ENCODE peak calls at places on chromosome 10, in eight cellular contexts. D is AG10803, T is heart right ventricle, E is tibial nerve, S is astrocyte of the cerebellum, A is neural crest cell, M is natural killer cell, C is progenitor cell of endocrine pancreas. P is an unnamed sample.

GRCh38 chr10:6086375-6087233 is 2.2 kb upstream of the RBM17 start:
- DNase-seq in C (peak; percentile 46), M (peak; percentile 75), S (peak; percentile 44), T (peak; percentile 89), D (peak; percentile 89), E (peak; percentile 74), A (peak; percentile 77), P (peak; percentile 93)

GRCh38 chr10:46227571-46228075 is 59.2 kb upstream of the ANTXRL start:
- DNase-seq in T (no peak), D (no peak), C (no peak), A (no peak), E (no peak), M (peak; percentile 8), S (no peak), P (no peak)

GRCh38 chr10:91006752-91007346 is 86.0 kb upstream of the ANKRD1 start:
- DNase-seq in T (no peak), M (no peak), A (no peak), D (no peak), S (no peak), E (no peak), C (no peak), P (no peak)

GRCh38 chr10:113554214-113554613 is 1.4 kb downstream of the HABP2 start:
- DNase-seq in S (no peak), E (no peak), M (no peak), A (no peak), C (no peak), D (no peak), T (no peak), P (no peak)

GRCh38 chr10:17213646-17214349 is 12.3 kb upstream of the TRDMT1 start:
- DNase-seq in M (no peak), C (no peak), T (no peak), A (no peak), E (no peak), S (no peak), D (peak; percentile 26), P (no peak)

GRCh38 chr10:14821635-14822375 is 16.0 kb downstream of the CDNF start:
- DNase-seq in M (no peak), C (no peak), T (no peak), E (no peak), D (no peak), A (no peak), S (no peak), P (no peak)

GRCh38 chr10:75202321-75203096 is 8.1 kb upstream of the VDAC2 start:
- DNase-seq in D (peak; percentile 72), T (peak; percentile 68), A (no peak), C (no peak), S (no peak), M (no peak), E (no peak), P (no peak)

GRCh38 chr10:91879514-91880170 is 29.6 kb downstream of the FGFBP3 start:
- DNase-seq in A (no peak), S (no peak), T (no peak), D (no peak), M (no peak), E (no peak), C (no peak), P (no peak)

GRCh38 chr10:11358046-11358445 is 253.4 kb downstream of the USP6NL start:
- DNase-seq in M (no peak), E (no peak), S (no peak), T (no peak), C (no peak), D (no peak), A (no peak), P (no peak)

GRCh38 chr10:43318978-43319965 is 52.2 kb upstream of the FXYD4 start:
- DNase-seq in E (no peak), A (no peak), S (no peak), C (no peak), T (no peak), M (no peak), D (no peak), P (no peak)

GRCh38 chr10:3852147-3852904 is 67.3 kb upstream of the KLF6 start:
- DNase-seq in T (no peak), C (peak; percentile 29), D (peak; percentile 94), S (peak; percentile 97), M (no peak), A (no peak), E (peak; percentile 63), P (no peak)

GRCh38 chr10:86922553-86922961 is 34.9 kb downstream of the MMRN2 start:
- DNase-seq in C (no peak), M (no peak), S (no peak), A (no peak), E (no peak), T (no peak), D (no peak), P (no peak)

GRCh38 chr10:28975891-28976471 is 298.7 kb downstream of the BAMBI start:
- DNase-seq in E (no peak), T (no peak), C (no peak), A (no peak), M (no peak), D (no peak), S (peak; percentile 60), P (no peak)

GRCh38 chr10:71451754-71452153 is 55.0 kb downstream of the CDH23 start:
- DNase-seq in T (no peak), S (no peak), C (no peak), A (no peak), E (no peak), M (no peak), D (no peak), P (no peak)

GRCh38 chr10:9869185-9869584 is 1148.5 kb upstream of the CELF2 start:
- DNase-seq in E (no peak), S (no peak), T (no peak), M (no peak), C (no peak), D (no peak), A (no peak), P (no peak)

GRCh38 chr10:47353351-47353750 is 5.2 kb downstream of the RBP3 start:
- DNase-seq in S (no peak), E (no peak), C (no peak), T (no peak), D (no peak), A (no peak), M (no peak), P (no peak)

GRCh38 chr10:15088428-15089261 is at the start of gene ACBD7:
- DNase-seq in A (peak; percentile 78), D (peak; percentile 65), M (peak; percentile 82), T (peak; percentile 80), C (peak; percentile 77), S (peak; percentile 42), E (peak; percentile 54), P (peak; percentile 93)

GRCh38 chr10:69696073-69696731 is 66.2 kb downstream of the FAM241B start:
- DNase-seq in E (no peak), C (no peak), A (peak; percentile 42), S (peak; percentile 78), T (no peak), M (no peak), D (peak; percentile 87), P (peak; percentile 38)

GRCh38 chr10:132849546-132850031 is 63.6 kb upstream of the NKX6-2 start:
- DNase-seq in C (peak; percentile 8), A (no peak), M (no peak), S (no peak), E (peak; percentile 5), T (peak; percentile 5), D (no peak), P (no peak)

GRCh38 chr10:132850896-132851295 is 64.9 kb upstream of the NKX6-2 start:
- DNase-seq in T (peak; percentile 9), E (peak; percentile 9), C (peak; percentile 6), S (no peak), M (peak; percentile 9), D (no peak), A (no peak), P (no peak)

GRCh38 chr10:132848951-132849545 is 63.1 kb upstream of the NKX6-2 start:
- DNase-seq in A (no peak), S (no peak), M (peak; percentile 14), C (peak; percentile 6), D (no peak), E (peak; percentile 9), T (no peak), P (no peak)

GRCh38 chr10:132850246-132850645 is 64.3 kb upstream of the NKX6-2 start:
- DNase-seq in S (no peak), C (peak; percentile 5), A (no peak), E (peak; percentile 4), M (no peak), D (no peak), T (no peak), P (no peak)

DNA sequence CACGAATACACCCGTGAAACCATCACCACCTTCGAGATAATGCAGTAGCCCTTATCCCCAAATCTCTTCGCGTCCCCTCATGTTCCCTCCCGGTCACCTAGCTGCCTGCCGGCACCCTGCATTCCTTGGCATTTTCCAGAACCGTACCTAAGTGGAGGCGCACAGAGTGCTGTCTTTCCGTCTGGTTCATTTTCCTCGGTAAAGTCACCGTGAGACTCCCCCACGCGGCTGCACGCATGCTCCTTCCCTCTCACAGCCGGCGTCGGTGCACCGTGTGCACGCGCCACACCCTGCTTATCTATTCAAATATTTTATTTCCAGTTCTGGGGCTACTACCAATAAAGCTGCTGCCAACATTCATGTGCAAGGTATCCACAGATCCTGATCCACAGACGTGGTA is 65.5 kb upstream of the NKX6-2 start:
- DNase-seq in A (no peak), M (peak; percentile 11), E (peak; percentile 4), C (no peak), S (no peak), T (no peak), D (no peak), P (no peak)
- TF ChIP-seq CTCF in A (no peak), M (no peak), E (no peak), C (no peak), S (no peak), T (no peak), D (no peak), P (no peak)

GRCh38 chr10:130721971-130722370 is 585.8 kb downstream of the GLRX3 start:
- DNase-seq in S (no peak), T (no peak), C (no peak), A (no peak), E (no peak), D (no peak), M (no peak), P (peak; percentile 30)
- TF ChIP-seq CTCF in S (no peak), T (no peak), C (no peak), A (no peak), E (no peak), D (no peak), M (no peak), P (no peak)

GRCh38 chr10:33882996-33883395 is 548.5 kb upstream of the NRP1 start:
- DNase-seq in A (no peak), S (no peak), C (no peak), T (no peak), D (no peak), E (no peak), M (no peak), P (no peak)
- TF ChIP-seq CTCF in A (no peak), S (no peak), C (no peak), T (no peak), D (no peak), E (no peak), M (no peak), P (no peak)

GRCh38 chr10:104694074-104694473 is 53.0 kb downstream of the SORCS3 start:
- DNase-seq in C (no peak), D (no peak), A (no peak), T (no peak), E (no peak), M (no peak), S (no peak), P (no peak)
- TF ChIP-seq CTCF in C (no peak), D (no peak), A (no peak), T (no peak), E (no peak), M (no peak), S (no peak), P (no peak)